ENCODE peak calls at places on chromosomes 5 and 9, in five cellular contexts. K, W, N, J and Q are unnamed samples.

GRCh38 chr5:151598984-151599383 is 7.9 kb upstream of the FAT2 start:
- DNase-seq in K (peak), W (no peak), N (no peak), J (no peak), Q (no peak)

GRCh38 chr5:58926549-58926948 is 343.7 kb downstream of the RAB3C start:
- DNase-seq in K (no peak), W (no peak), N (no peak), J (no peak), Q (no peak)

GRCh38 chr5:66213533-66213932 is 69.4 kb downstream of the SREK1 start:
- DNase-seq in K (no peak), W (no peak), N (no peak), J (no peak), Q (no peak)

GRCh38 chr9:137452761-137453642 is 6.1 kb downstream of the NSMF start:
- DNase-seq in K (no peak), W (no peak), N (no peak), J (no peak), Q (no peak)

GRCh38 chr9:35177520-35177919 is 15.7 kb downstream of the UNC13B start:
- DNase-seq in K (peak), W (no peak), N (no peak), J (no peak), Q (no peak)

GRCh38 chr5:45779874-45780671 is 83.9 kb upstream of the HCN1 start:
- DNase-seq in K (no peak), W (no peak), N (no peak), J (no peak), Q (no peak)

GRCh38 chr5:140251527-140251973 is 51.4 kb downstream of the PFDN1 start:
- DNase-seq in K (peak), W (no peak), N (peak), J (no peak), Q (peak)

GRCh38 chr5:74624501-74624900 is 16.0 kb downstream of the ENC1 start:
- DNase-seq in K (peak), W (no peak), N (no peak), J (no peak), Q (no peak)

GRCh38 chr5:24623018-24623417 is 21.8 kb downstream of the CDH10 start:
- DNase-seq in K (no peak), W (peak), N (no peak), J (no peak), Q (no peak)

GRCh38 chr5:111563041-111563822 is 50.9 kb upstream of the STARD4 start:
- DNase-seq in K (no peak), W (peak), N (no peak), J (no peak), Q (no peak)

GRCh38 chr5:37696190-37697021 is 143.4 kb downstream of the GDNF start:
- DNase-seq in K (peak), W (peak), N (no peak), J (no peak), Q (peak)

GRCh38 chr5:10649518-10650410 is 85.9 kb downstream of the ANKRD33B start:
- DNase-seq in K (no peak), W (no peak), N (no peak), J (peak), Q (no peak)

GRCh38 chr9:85603920-85604319 is 137.8 kb downstream of the AGTPBP1 start:
- DNase-seq in K (no peak), W (no peak), N (no peak), J (no peak), Q (no peak)

GRCh38 chr5:180704362-180704761 is 35.5 kb downstream of the OR2Y1 start:
- DNase-seq in K (peak), W (no peak), N (no peak), J (no peak), Q (peak)

GRCh38 chr9:126376903-126377342 is 50.3 kb downstream of the MVB12B start:
- DNase-seq in K (no peak), W (no peak), N (no peak), J (peak), Q (no peak)

GRCh38 chr9:133597316-133597957 is 11.8 kb downstream of the FAM163B start:
- DNase-seq in K (no peak), W (no peak), N (peak), J (no peak), Q (peak)

GRCh38 chr9:96222132-96222531 is 79.8 kb downstream of the HSD17B3 start:
- DNase-seq in K (peak), W (no peak), N (peak), J (peak), Q (no peak)

GRCh38 chr5:15191012-15191411 is 309.0 kb upstream of the FBXL7 start:
- DNase-seq in K (no peak), W (no peak), N (no peak), J (no peak), Q (no peak)

GRCh38 chr9:127572961-127573727 is 38.9 kb upstream of the STXBP1 start:
- DNase-seq in K (peak), W (no peak), N (no peak), J (no peak), Q (no peak)

GRCh38 chr5:78000191-78000590 is 224.1 kb upstream of the TBCA start:
- DNase-seq in K (no peak), W (no peak), N (no peak), J (no peak), Q (no peak)

GRCh38 chr5:107242861-107243579 is 427.7 kb downstream of the EFNA5 start:
- DNase-seq in K (no peak), W (no peak), N (no peak), J (no peak), Q (no peak)

GRCh38 chr9:105439428-105439827 is 8.4 kb upstream of the FSD1L start:
- DNase-seq in K (no peak), W (no peak), N (no peak), J (no peak), Q (no peak)

GRCh38 chr9:109238677-109239076 is 71.6 kb upstream of the FRRS1L start:
- DNase-seq in K (peak), W (no peak), N (no peak), J (no peak), Q (no peak)

GRCh38 chr9:96460877-96461276 is 10.9 kb downstream of the HABP4 start:
- DNase-seq in K (no peak), W (no peak), N (no peak), J (no peak), Q (no peak)

GRCh38 chr9:3647652-3648051 is 121.9 kb upstream of the RFX3 start:
- DNase-seq in K (no peak), W (no peak), N (peak), J (no peak), Q (no peak)

GRCh38 chr5:2797981-2798380 is 46.5 kb upstream of the IRX2 start:
- DNase-seq in K (peak), W (no peak), N (no peak), J (no peak), Q (no peak)

GRCh38 chr5:139631520-139632165 is 16.5 kb upstream of the CXXC5 start:
- DNase-seq in K (no peak), W (no peak), N (no peak), J (no peak), Q (no peak)

GRCh38 chr5:38403407-38403806 is 145.0 kb downstream of the EGFLAM start:
- DNase-seq in K (peak), W (no peak), N (no peak), J (no peak), Q (no peak)

GRCh38 chr5:172564883-172565282 is 76.2 kb upstream of the NEURL1B start:
- DNase-seq in K (no peak), W (no peak), N (no peak), J (no peak), Q (no peak)

GRCh38 chr5:98957307-98957706 is 28.5 kb upstream of the CHD1 start:
- DNase-seq in K (no peak), W (no peak), N (no peak), J (no peak), Q (no peak)

GRCh38 chr9:118059520-118060278 is 355.5 kb downstream of the TLR4 start:
- DNase-seq in K (peak), W (peak), N (peak), J (no peak), Q (no peak)

GRCh38 chr9:93093449-93094293 is 2.3 kb upstream of the CARD19 start:
- DNase-seq in K (no peak), W (peak), N (peak), J (no peak), Q (no peak)

GRCh38 chr5:67156976-67157583 is 39.5 kb downstream of the CD180 start:
- DNase-seq in K (peak), W (peak), N (peak), J (peak), Q (peak)

GRCh38 chr5:130496215-130496614 is 592.0 kb downstream of the CHSY3 start:
- DNase-seq in K (peak), W (no peak), N (no peak), J (no peak), Q (no peak)
- TF ChIP-seq EZH2phosphoT487 in K (no peak), W (no peak), N (no peak), J (no peak), Q (no peak)

DNA sequence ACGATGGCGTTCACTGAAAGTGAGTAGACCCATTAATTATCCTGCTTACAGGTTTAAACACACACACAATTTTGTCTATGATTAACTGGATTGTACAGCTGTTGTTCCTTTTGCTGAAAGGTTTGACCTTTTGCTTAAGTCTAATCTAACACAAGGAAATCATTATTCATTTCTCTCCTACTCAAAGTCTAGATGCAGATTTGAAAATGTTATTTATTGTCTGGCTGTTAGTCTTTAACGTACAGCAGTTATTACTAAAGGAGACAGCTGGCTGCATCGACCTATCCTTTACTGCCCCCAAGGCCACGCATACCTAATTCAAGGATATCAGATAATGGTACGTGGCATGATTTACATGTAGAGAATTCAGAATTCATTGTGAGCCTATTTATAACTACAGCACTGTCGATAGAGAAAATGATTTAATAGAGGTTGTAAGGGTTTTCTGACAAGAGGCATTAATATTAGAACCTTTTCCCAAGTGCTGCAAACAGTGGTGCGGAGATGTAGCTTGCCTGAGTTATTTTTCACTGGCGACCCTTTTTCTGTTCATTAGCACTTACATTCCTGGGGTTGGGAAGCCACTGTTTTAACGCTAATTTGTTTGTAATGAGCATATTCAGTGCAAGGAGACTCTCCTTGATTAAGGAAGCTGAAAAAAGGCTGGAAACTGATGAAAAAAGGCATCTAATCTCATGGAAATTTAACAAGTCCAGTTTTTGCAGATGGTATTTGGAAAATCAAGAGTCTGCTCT is 368.4 kb upstream of the GRAMD2B start:
- DNase-seq in K (no peak), W (no peak), N (no peak), J (peak), Q (no peak)
- H2AFZ ChIP-seq in K (no peak), W (no peak), N (no peak), J (no peak), Q (no peak)

DNA sequence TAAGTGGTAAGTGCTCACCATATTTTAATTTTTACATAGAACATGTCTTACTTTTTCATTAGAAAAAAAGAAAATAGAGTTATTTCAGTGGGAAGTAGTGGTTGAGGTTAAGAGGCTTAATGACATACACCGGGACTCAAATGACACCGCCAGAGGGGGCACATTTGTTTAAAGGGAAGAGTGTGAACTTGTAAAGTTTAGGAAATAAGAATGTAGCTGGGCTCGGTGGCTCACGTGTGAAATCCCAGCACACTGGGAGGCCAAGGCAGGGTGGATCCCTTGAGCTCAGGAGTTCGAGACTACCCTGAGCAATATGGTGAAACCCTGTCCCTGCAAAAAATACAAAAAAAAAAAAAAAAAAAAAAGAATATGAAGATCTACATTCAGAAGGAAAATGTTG is 43.4 kb upstream of the TNFAIP8 start:
- DNase-seq in K (no peak), W (no peak), N (no peak), J (no peak), Q (no peak)
- H3K4me3 ChIP-seq in K (no peak), W (no peak), N (no peak), J (no peak), Q (no peak)

DNA sequence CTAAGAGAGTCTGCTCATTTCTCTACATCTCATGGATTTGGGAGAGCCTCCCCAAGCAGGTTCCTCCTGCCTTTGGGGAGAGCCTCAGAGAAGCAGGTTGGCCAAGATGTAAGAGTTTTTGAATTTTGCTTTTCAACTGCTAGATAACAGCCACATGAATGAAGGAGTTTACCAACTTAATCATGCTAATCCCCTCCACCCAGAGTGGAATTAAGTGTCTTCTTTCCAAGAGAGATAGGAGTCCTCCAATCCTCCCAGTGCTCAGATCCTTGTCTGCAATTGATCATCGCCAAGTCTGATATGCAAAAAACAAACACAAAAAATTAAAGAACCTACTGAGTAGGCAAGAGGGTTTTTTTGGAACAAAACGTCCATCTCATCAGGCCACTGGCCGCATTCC is 99.4 kb upstream of the MAP3K1 start:
- DNase-seq in K (no peak), W (no peak), N (no peak), J (no peak), Q (no peak)
- TF ChIP-seq EZH2phosphoT487 in K (no peak), W (no peak), N (no peak), J (no peak), Q (no peak)

GRCh38 chr5:134248271-134248670 is 22.4 kb upstream of the PPP2CA start:
- DNase-seq in K (peak), W (no peak), N (no peak), J (no peak), Q (no peak)
- H2AFZ ChIP-seq in K (no peak), W (no peak), N (no peak), J (no peak), Q (peak)

GRCh38 chr9:36319183-36319582 is 60.9 kb upstream of the GNE start:
- DNase-seq in K (no peak), W (no peak), N (no peak), J (no peak), Q (no peak)
- H3K4me3 ChIP-seq in K (no peak), W (no peak), N (no peak), J (no peak), Q (no peak)

GRCh38 chr5:39661026-39661779 is 236.4 kb upstream of the DAB2 start:
- DNase-seq in K (peak), W (no peak), N (no peak), J (no peak), Q (no peak)
- TF ChIP-seq EZH2phosphoT487 in K (no peak), W (no peak), N (no peak), J (no peak), Q (no peak)